ENCODE peak calls at places on chromosomes 3 and 15, in four cellular contexts. I, B, A and J are unnamed samples.

GRCh38 chr3:39249453-39250115 is 30.3 kb downstream of the CX3CR1 start:
- DNase-seq in I (no peak), B (no peak), A (no peak), J (no peak)

GRCh38 chr3:37107846-37108245 is 66.5 kb downstream of the LRRFIP2 start:
- DNase-seq in I (no peak), B (no peak), A (no peak), J (no peak)

GRCh38 chr3:49930922-49931321 is 1.3 kb upstream of the MON1A start:
- DNase-seq in I (peak), B (no peak), A (peak), J (peak)

GRCh38 chr15:101329867-101330380 is 34.9 kb upstream of the SNRPA1 start:
- DNase-seq in I (no peak), B (no peak), A (peak), J (no peak)

GRCh38 chr3:44235604-44236484 is 5.8 kb upstream of the TOPAZ1 start:
- DNase-seq in I (peak), B (peak), A (no peak), J (peak)

GRCh38 chr3:104873331-104873730 is 493.4 kb upstream of the ALCAM start:
- DNase-seq in I (no peak), B (no peak), A (no peak), J (no peak)

GRCh38 chr3:8635625-8636024 is 9.0 kb downstream of the SSUH2 start:
- DNase-seq in I (no peak), B (no peak), A (no peak), J (peak)

GRCh38 chr15:32730677-32731654 is 13.2 kb downstream of the GREM1 start:
- DNase-seq in I (peak), B (no peak), A (peak), J (peak)

GRCh38 chr3:57957823-57958222 is 50.4 kb upstream of the FLNB start:
- DNase-seq in I (no peak), B (no peak), A (no peak), J (no peak)

GRCh38 chr3:25604107-25604805 is 60.5 kb downstream of the TOP2B start:
- DNase-seq in I (no peak), B (peak), A (no peak), J (no peak)

GRCh38 chr15:61974759-61975158 is 85.5 kb downstream of the VPS13C start:
- DNase-seq in I (no peak), B (no peak), A (no peak), J (no peak)

GRCh38 chr3:84440306-84440705 is 518.5 kb upstream of the CADM2 start:
- DNase-seq in I (no peak), B (no peak), A (peak), J (peak)

GRCh38 chr15:90686435-90687218 is 30.5 kb upstream of the BLM start:
- DNase-seq in I (no peak), B (no peak), A (no peak), J (no peak)

GRCh38 chr15:23642413-23643044 is 5.1 kb downstream of the MAGEL2 start:
- DNase-seq in I (peak), B (peak), A (peak), J (peak)

GRCh38 chr3:41175365-41175764 is 23.9 kb upstream of the CTNNB1 start:
- DNase-seq in I (no peak), B (peak), A (no peak), J (no peak)

GRCh38 chr3:25478964-25479726 is 51.1 kb downstream of the RARB start:
- DNase-seq in I (no peak), B (no peak), A (no peak), J (no peak)

GRCh38 chr15:98753726-98754125 is 105.4 kb downstream of the IGF1R start:
- DNase-seq in I (peak), B (no peak), A (no peak), J (no peak)

GRCh38 chr3:79983063-79983561 is 215.3 kb upstream of the ROBO1 start:
- DNase-seq in I (no peak), B (no peak), A (no peak), J (no peak)

GRCh38 chr15:49978171-49978570 is 140.9 kb downstream of the ATP8B4 start:
- DNase-seq in I (no peak), B (no peak), A (no peak), J (no peak)

GRCh38 chr3:184635126-184635525 is 73.5 kb downstream of the EPHB3 start:
- DNase-seq in I (no peak), B (no peak), A (no peak), J (no peak)

GRCh38 chr3:151166161-151166560 is 36.9 kb downstream of the GPR171 start:
- DNase-seq in I (no peak), B (no peak), A (no peak), J (no peak)

GRCh38 chr15:81520480-81520879 is 146.5 kb upstream of the TMC3 start:
- DNase-seq in I (no peak), B (no peak), A (no peak), J (no peak)

GRCh38 chr15:65533057-65533752 is 2.9 kb downstream of the HACD3 start:
- DNase-seq in I (no peak), B (peak), A (no peak), J (no peak)

GRCh38 chr3:194688946-194689345 is 3.3 kb downstream of the FAM43A start:
- DNase-seq in I (no peak), B (no peak), A (no peak), J (no peak)
- H2BK120ac ChIP-seq in I (no peak), B (peak), A (no peak), J (no peak)

GRCh38 chr3:48344867-48345507 is 11.5 kb upstream of the SPINK8 start:
- DNase-seq in I (no peak), B (no peak), A (no peak), J (no peak)
- H2BK15ac ChIP-seq in I (no peak), B (no peak), A (no peak), J (no peak)

GRCh38 chr3:152314677-152315353 is 46.1 kb downstream of the MBNL1 start:
- DNase-seq in I (no peak), B (no peak), A (no peak), J (no peak)
- H2BK12ac ChIP-seq in I (no peak), B (no peak), A (no peak), J (no peak)

DNA sequence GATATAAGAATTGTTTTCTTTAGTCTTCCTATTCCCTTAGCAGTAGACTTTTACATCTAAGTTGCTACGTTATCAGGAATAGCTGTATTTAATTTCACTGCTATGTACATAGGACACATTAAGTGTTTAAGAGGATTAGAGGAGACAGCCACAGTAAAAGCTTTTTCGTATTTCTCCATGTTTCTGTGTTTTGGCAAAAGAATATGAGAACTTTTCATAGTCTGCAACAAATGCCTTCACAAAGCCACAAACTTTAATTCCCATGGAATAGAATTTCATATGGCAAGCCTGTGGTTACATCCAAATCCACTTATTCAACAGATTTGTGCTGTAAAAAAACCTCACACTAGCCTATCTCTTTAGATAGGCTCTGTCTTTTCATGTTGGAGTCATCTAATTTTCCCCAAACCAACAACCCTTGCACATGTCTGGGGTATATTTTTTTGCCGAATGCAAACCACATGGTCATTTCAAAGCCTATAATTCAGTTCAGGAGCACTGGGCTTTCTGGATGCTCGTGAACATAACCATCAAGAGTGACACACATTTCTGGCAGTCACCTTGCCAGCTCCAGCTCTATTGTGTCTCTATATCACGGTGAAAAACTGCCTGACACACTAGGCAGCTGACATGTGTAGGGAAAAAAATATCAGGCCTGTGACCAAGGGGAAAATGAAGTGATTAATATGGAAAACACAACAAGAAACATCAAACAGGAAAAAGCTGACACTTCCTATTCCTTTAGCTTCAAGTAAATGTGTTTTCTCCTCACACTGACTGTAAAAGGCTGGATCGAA is 19.2 kb downstream of the PLD1 start:
- DNase-seq in I (no peak), B (no peak), A (no peak), J (no peak)
- H2BK120ac ChIP-seq in I (no peak), B (no peak), A (no peak), J (no peak)

GRCh38 chr3:177478170-177478859 is 281.0 kb upstream of the TBL1XR1 start:
- DNase-seq in I (no peak), B (peak), A (no peak), J (no peak)
- H2BK15ac ChIP-seq in I (no peak), B (no peak), A (no peak), J (no peak)

DNA sequence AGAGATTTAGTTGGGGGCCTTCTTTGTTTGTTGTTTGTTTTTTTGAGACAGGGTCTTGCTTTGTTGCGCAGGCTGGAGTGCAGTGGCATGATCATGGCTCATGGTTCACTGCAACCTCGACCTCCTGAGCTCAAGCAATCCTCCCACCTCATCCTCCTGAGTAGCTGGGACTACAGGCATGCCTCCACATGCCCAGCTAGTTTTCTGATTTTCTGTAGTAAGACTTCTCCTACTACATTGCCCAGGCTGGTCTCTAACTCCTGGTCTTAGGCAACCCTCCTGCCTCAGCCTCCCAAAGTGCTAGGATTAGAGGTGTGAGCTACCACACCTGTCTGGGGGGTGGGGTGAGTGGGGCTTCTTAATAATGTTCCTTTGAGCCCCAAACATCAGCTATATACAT is 148.3 kb upstream of the ADAMTS9 start:
- DNase-seq in I (no peak), B (no peak), A (no peak), J (no peak)
- H2BK12ac ChIP-seq in I (no peak), B (no peak), A (no peak), J (no peak)